ENCODE peak calls at places on chromosomes 13 and 19, in four cellular contexts. J is astrocyte of the spinal cord, R is heart left ventricle, Z is endothelial cell. W is an unnamed sample.

GRCh38 chr13:98133949-98134348 is 8.9 kb upstream of the FARP1 start:
- DNase-seq in J (no peak), R (no peak), Z (no peak), W (no peak)

GRCh38 chr19:42032428-42032827 is 37.6 kb downstream of the GRIK5 start:
- DNase-seq in Z (no peak), J (no peak), R (no peak), W (peak; percentile 28)

GRCh38 chr13:43031881-43032280 is 8.5 kb downstream of the DNAJC15 start:
- DNase-seq in R (no peak), Z (no peak), J (no peak), W (no peak)

GRCh38 chr13:44912617-44913016 is 76.7 kb downstream of the NUFIP1 start:
- DNase-seq in R (no peak), Z (no peak), J (no peak), W (no peak)

GRCh38 chr19:7507884-7508283 is 8.0 kb upstream of the ZNF358 start:
- DNase-seq in J (peak; percentile 86), R (no peak), Z (no peak), W (peak; percentile 90)

GRCh38 chr13:107743983-107744382 is 471.4 kb downstream of the LIG4 start:
- DNase-seq in R (no peak), J (peak; percentile 61), Z (no peak), W (no peak)

GRCh38 chr13:91576590-91576989 is 178.2 kb downstream of the GPC5 start:
- DNase-seq in Z (peak; percentile 49), R (no peak), J (no peak), W (no peak)

GRCh38 chr13:99565478-99566124 is 64.3 kb downstream of the TM9SF2 start:
- DNase-seq in Z (no peak), R (no peak), J (peak; percentile 22), W (no peak)

GRCh38 chr13:109273326-109273751 is 513.0 kb downstream of the IRS2 start:
- DNase-seq in R (no peak), J (peak; percentile 37), Z (no peak), W (no peak)

GRCh38 chr13:19794552-19795143 is 11.9 kb upstream of the PSPC1 start:
- DNase-seq in R (no peak), Z (no peak), J (no peak), W (peak; percentile 72)

GRCh38 chr19:50784710-50785109 is 5.5 kb upstream of the ACP4 start:
- DNase-seq in Z (no peak), J (no peak), R (no peak), W (no peak)

GRCh38 chr19:14005381-14006084 is 587 bp downstream of the RFX1 start:
- DNase-seq in Z (peak; percentile 96), R (peak; percentile 92), J (peak; percentile 88), W (peak; percentile 87)

GRCh38 chr19:41377977-41378707 is 1.8 kb downstream of the TMEM91 start:
- DNase-seq in Z (peak; percentile 46), R (no peak), J (no peak), W (no peak)

GRCh38 chr13:29858667-29859066 is 8.2 kb upstream of the UBL3 start:
- DNase-seq in Z (no peak), R (no peak), J (no peak), W (no peak)

GRCh38 chr13:45812599-45813372 is 38.8 kb downstream of the SIAH3 start:
- DNase-seq in R (no peak), Z (peak; percentile 8), J (no peak), W (no peak)

GRCh38 chr19:7860902-7861618 is 13.1 kb downstream of the PRR36 start:
- DNase-seq in R (no peak), Z (no peak), J (no peak), W (no peak)

GRCh38 chr19:54152878-54153524 is 6.5 kb downstream of the LENG1 start:
- DNase-seq in R (no peak), Z (no peak), J (no peak), W (no peak)

GRCh38 chr13:21825186-21825585 is 154.3 kb downstream of the FGF9 start:
- DNase-seq in Z (no peak), R (no peak), J (no peak), W (peak; percentile 14)

GRCh38 chr13:81051873-81052272 is 710.9 kb upstream of the SPRY2 start:
- DNase-seq in R (no peak), J (no peak), Z (no peak), W (no peak)

GRCh38 chr13:61600360-61601033 is 184.8 kb upstream of the PCDH20 start:
- DNase-seq in Z (no peak), J (no peak), R (no peak), W (no peak)

GRCh38 chr19:49119411-49120324 is at the start of gene PPFIA3:
- DNase-seq in Z (peak; percentile 79), J (peak; percentile 55), R (peak; percentile 71), W (peak; percentile 73)

GRCh38 chr19:34215666-34216038 is 38.7 kb upstream of the GARRE1 start:
- DNase-seq in Z (no peak), R (no peak), J (no peak), W (no peak)

GRCh38 chr13:99357149-99357596 is 50.0 kb upstream of the GPR183 start:
- DNase-seq in J (peak; percentile 82), R (no peak), Z (no peak), W (no peak)

GRCh38 chr13:22114630-22115311 is 443.9 kb downstream of the FGF9 start:
- DNase-seq in Z (no peak), J (no peak), R (no peak), W (no peak)

GRCh38 chr13:58827904-58828303 is 1196.4 kb downstream of the PCDH17 start:
- DNase-seq in Z (no peak), R (no peak), J (no peak), W (no peak)

GRCh38 chr13:97015661-97016350 is 21.5 kb upstream of the OXGR1 start:
- DNase-seq in J (peak; percentile 50), Z (no peak), R (no peak), W (no peak)

GRCh38 chr19:49770529-49770928 is 3.7 kb downstream of the AP2A1 start:
- DNase-seq in R (no peak), J (no peak), Z (no peak), W (no peak)

GRCh38 chr19:1070931-1071791 is 4.2 kb downstream of the ARHGAP45 start:
- DNase-seq in Z (no peak), J (no peak), R (no peak), W (no peak)

GRCh38 chr19:1072371-1073015 is 5.5 kb downstream of the ARHGAP45 start:
- DNase-seq in Z (no peak), R (no peak), J (no peak), W (no peak)

GRCh38 chr19:1068111-1069001 is 1.4 kb downstream of the ARHGAP45 start:
- DNase-seq in R (peak; percentile 56), J (no peak), Z (no peak), W (no peak)

GRCh38 chr19:1069009-1069779 is 2.2 kb downstream of the ARHGAP45 start:
- DNase-seq in J (no peak), R (peak; percentile 61), Z (no peak), W (no peak)

DNA sequence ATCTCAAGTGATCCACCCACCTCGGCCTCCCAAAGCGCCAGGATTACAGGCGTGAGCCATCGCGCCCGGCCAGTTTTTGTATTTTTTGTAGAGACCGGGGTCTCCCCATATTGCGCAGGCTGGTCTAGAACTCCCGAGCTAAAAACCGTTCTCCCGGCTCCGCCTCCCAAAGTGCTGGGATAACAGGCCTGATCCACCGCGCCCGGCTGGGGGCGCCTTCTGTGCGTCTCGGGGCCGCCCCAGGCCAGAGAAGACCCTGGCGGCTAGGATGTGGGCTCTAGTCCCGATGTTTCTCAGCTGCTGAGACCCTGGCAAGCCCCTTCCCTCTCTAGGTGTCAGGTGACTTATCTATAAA is 3.6 kb downstream of the ARHGAP45 start:
- DNase-seq in R (no peak), J (no peak), Z (no peak), W (no peak)
- TF ChIP-seq CTCF in R (no peak), J (peak; percentile 30), Z (no peak), W (no peak)

GRCh38 chr13:39682310-39682709 is 26.8 kb downstream of the COG6 start:
- DNase-seq in Z (no peak), J (no peak), R (no peak), W (no peak)

GRCh38 chr13:39685652-39686051 is 30.2 kb downstream of the COG6 start:
- DNase-seq in J (no peak), R (no peak), Z (no peak), W (no peak)

GRCh38 chr13:39688278-39688677 is 32.8 kb downstream of the COG6 start:
- DNase-seq in J (no peak), Z (no peak), R (no peak), W (no peak)

GRCh38 chr13:39682788-39683187 is 27.3 kb downstream of the COG6 start:
- DNase-seq in R (no peak), J (no peak), Z (no peak), W (no peak)

DNA sequence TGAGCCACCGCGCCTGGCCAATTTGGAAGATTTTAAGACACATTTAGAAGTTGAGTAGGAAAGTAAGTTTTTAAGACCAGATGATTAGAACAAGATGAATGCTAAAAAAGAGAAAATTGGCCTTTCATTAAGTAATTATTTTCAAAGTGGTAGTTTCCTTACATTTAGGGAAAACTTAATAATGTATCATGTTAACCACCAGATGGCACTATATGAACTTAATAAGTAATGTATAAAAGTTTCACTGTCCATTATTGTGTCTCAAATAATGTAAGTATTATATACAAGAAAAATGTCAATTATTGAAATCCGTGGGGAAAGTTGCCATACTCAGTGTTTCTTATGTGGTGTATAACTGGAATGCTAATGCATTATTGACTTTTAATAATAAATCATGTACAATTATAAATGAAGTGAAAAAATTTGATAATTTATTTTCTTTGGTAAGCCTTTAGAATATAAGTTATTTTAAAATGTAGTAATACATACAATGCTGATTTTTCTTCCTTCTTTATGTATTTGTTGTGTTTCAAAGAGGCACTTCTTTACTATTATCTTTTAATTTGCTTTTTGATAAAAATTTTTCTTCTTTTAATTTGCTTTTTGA is 29.2 kb downstream of the COG6 start:
- DNase-seq in J (peak; percentile 60), Z (no peak), R (no peak), W (no peak)
- TF ChIP-seq CTCF in J (no peak), Z (peak; percentile 65), R (peak; percentile 60), W (no peak)

DNA sequence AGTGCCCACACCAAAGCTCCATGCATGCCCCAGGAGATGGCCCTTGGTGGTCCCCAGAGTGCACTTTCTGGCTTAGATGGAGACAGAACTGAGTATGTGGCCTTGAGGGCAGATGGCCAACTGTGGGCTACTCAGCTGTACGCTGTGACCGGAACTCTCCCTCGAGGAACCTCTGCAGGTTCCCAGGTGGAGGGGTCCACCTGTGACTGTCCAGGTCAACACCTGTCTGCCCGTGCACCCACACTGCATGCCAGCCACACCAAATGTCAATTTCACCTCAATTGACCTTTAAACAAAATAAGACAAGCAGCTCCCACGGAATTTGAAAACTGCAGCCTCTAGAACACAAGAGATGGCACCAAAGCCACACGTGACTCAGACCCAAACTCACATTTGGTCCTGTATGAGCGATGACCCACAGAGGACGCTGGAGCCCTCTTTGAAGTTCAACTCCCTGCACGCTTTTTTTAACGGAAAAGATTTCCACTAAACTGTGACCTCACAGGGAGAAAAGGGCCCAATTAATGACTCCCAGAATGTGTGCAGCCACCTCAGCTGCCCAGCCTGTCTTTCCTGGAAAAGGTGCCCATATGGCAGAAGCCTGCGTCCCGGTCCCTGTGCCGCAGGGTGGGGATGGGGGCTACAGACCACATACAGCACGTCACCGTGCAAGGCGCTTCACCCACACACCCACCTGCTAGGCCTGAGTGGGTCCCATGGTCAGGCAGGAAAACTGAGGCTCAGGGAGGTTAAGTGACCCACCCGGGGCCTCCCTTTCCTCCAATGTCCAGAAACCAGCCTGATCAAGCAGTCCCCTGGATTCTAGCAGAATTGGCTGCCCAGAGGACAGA is 47.7 kb downstream of the KLF2 start:
- DNase-seq in Z (no peak), J (no peak), R (no peak), W (no peak)
- TF ChIP-seq CTCF in Z (no peak), J (no peak), R (no peak), W (no peak)

GRCh38 chr13:87671824-87672603 is 843 bp downstream of the SLITRK5 start:
- DNase-seq in J (peak; percentile 6), R (no peak), Z (peak; percentile 32), W (no peak)
- TF ChIP-seq CTCF in J (no peak), R (no peak), Z (no peak), W (no peak)

W was measured in Calu3.